ENCODE peak calls at places on chromosomes 11 and 22, in eight cellular contexts. O, X, Z, C, J, I, W and H are unnamed samples.

GRCh38 chr11:96306600-96306932 is 36.4 kb downstream of the MAML2 start:
- DNase-seq in O (no peak), I (no peak), X (no peak), C (no peak), J (peak), W (no peak), Z (no peak), H (no peak)

GRCh38 chr11:24391165-24391564 is 105.7 kb upstream of the LUZP2 start:
- DNase-seq in X (no peak), C (no peak), Z (no peak), J (no peak), O (no peak), W (no peak), I (peak), H (no peak)

GRCh38 chr11:96122601-96123044 is 198.7 kb upstream of the MTMR2 start:
- DNase-seq in X (no peak), J (no peak), O (no peak), C (no peak), Z (peak), W (no peak), I (no peak), H (no peak)

GRCh38 chr11:44760917-44761545 is 34.3 kb downstream of the TSPAN18 start:
- DNase-seq in J (peak), C (no peak), Z (no peak), W (no peak), X (no peak), O (peak), I (peak), H (no peak)

GRCh38 chr11:2590131-2590950 is 109.5 kb downstream of the KCNQ1OT1 start:
- DNase-seq in W (no peak), X (no peak), Z (peak), J (no peak), I (no peak), C (no peak), O (no peak), H (no peak)

GRCh38 chr11:47314992-47315391 is 37.5 kb downstream of the MYBPC3 start:
- DNase-seq in J (no peak), Z (peak), I (no peak), W (no peak), C (no peak), O (no peak), X (no peak), H (no peak)

GRCh38 chr11:69642913-69643632 is 2.1 kb downstream of the CCND1 start:
- DNase-seq in I (peak), X (peak), C (no peak), Z (peak), O (peak), J (peak), W (peak), H (peak)

GRCh38 chr11:119625206-119625988 is 103.6 kb downstream of the NECTIN1 start:
- DNase-seq in O (no peak), C (no peak), Z (no peak), W (no peak), I (no peak), X (no peak), J (no peak), H (peak)

GRCh38 chr11:111334495-111335123 is 36.3 kb downstream of the POU2AF3 start:
- DNase-seq in Z (no peak), J (no peak), I (no peak), W (no peak), O (peak), X (peak), C (no peak), H (no peak)

GRCh38 chr22:23718371-23719165 is 27.8 kb downstream of the RGL4 start:
- DNase-seq in C (no peak), W (no peak), Z (no peak), X (peak), J (no peak), O (no peak), I (no peak), H (no peak)

GRCh38 chr22:34587357-34588356 is 478.3 kb upstream of the ISX start:
- DNase-seq in X (no peak), W (no peak), Z (no peak), O (no peak), C (no peak), I (no peak), J (peak), H (no peak)

GRCh38 chr11:88292156-88292844 is 45.2 kb downstream of the CTSC start:
- DNase-seq in C (no peak), J (peak), X (peak), Z (peak), O (peak), I (no peak), W (no peak), H (peak)

GRCh38 chr11:68444566-68444965 is 16.0 kb upstream of the PPP6R3 start:
- DNase-seq in I (no peak), Z (peak), X (no peak), O (no peak), J (no peak), C (no peak), W (no peak), H (no peak)

GRCh38 chr11:88886796-88887195 is 179.0 kb downstream of the GRM5 start:
- DNase-seq in W (peak), I (no peak), X (peak), C (no peak), O (no peak), J (peak), Z (peak), H (no peak)

GRCh38 chr11:73565804-73566203 is 32.1 kb downstream of the FAM168A start:
- DNase-seq in J (no peak), W (no peak), Z (no peak), I (no peak), O (no peak), X (no peak), C (no peak), H (no peak)

GRCh38 chr11:62324738-62325556 is 12.3 kb upstream of the ASRGL1 start:
- DNase-seq in C (no peak), X (peak), J (peak), O (no peak), W (peak), Z (no peak), I (peak), H (no peak)

GRCh38 chr11:2211113-2211971 is 39.7 kb upstream of the TH start:
- DNase-seq in W (no peak), Z (peak), J (no peak), O (peak), I (no peak), X (peak), C (no peak), H (peak)

GRCh38 chr22:23856721-23857605 is 712 bp upstream of the SLC2A11 start:
- DNase-seq in I (peak), J (peak), O (no peak), W (peak), C (no peak), X (peak), Z (peak), H (peak)

GRCh38 chr22:43867839-43868652 is 5.7 kb upstream of the SULT4A1 start:
- DNase-seq in W (peak), I (peak), C (no peak), J (peak), Z (peak), X (peak), O (peak), H (peak)

GRCh38 chr11:19890308-19890707 is 177.7 kb downstream of the NAV2 start:
- DNase-seq in Z (peak), C (no peak), W (no peak), O (no peak), I (peak), X (no peak), J (no peak), H (no peak)

DNA sequence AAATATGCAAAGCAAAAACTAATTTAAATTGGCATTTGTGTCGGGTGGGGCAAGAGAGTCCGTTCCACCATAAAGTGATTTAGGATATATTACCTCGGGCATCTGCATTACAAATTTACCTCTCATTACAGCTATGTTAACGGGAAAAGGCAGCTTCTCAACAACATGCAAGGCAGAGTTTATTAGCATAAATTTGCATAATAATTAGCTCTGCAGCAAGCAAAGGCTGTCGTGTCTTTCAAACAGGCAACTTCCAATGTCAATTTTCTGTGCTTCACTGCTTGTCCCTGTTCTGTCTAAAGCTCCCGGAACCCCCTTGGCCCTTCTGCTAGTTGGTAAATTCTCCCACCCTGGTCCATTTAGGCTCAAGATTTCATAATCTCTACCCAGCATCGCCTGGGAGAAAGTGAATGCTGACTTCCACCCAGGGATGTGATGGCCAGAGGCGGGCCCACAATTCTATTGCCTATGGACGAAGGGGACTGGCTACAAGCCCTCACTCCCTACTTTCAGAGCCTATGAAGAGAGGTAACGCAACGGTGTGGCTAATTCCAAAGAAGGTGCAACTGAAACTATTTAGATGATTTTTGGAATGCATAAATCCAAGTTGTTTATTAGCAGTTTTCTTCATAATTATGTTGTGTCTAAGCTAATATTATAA is 462.1 kb downstream of the OPCML start:
- DNase-seq in I (no peak), Z (no peak), C (no peak), J (no peak), W (no peak), X (no peak), O (no peak), H (no peak)
- H3K4me3 ChIP-seq in I (no peak), Z (no peak), C (no peak), J (no peak), W (no peak), X (no peak), O (no peak), H (no peak)

GRCh38 chr11:116536416-116536815 is 236.4 kb downstream of the BUD13 start:
- DNase-seq in Z (peak), O (peak), W (no peak), C (no peak), J (no peak), I (no peak), X (no peak), H (no peak)

GRCh38 chr11:116535954-116536353 is 236.8 kb downstream of the BUD13 start:
- DNase-seq in C (no peak), J (no peak), Z (no peak), O (peak), X (no peak), I (no peak), W (no peak), H (no peak)

GRCh38 chr11:116535120-116535519 is 237.7 kb downstream of the BUD13 start:
- DNase-seq in I (no peak), O (peak), J (no peak), W (no peak), C (no peak), X (no peak), Z (peak), H (no peak)

GRCh38 chr11:116533186-116533825 is 239.5 kb downstream of the BUD13 start:
- DNase-seq in I (no peak), W (no peak), Z (peak), O (peak), X (no peak), J (no peak), C (no peak), H (no peak)

GRCh38 chr11:116534270-116534975 is 238.4 kb downstream of the BUD13 start:
- DNase-seq in J (no peak), O (peak), C (no peak), X (no peak), W (no peak), I (no peak), Z (peak), H (no peak)
- H3K27ac ChIP-seq in J (no peak), O (no peak), C (no peak), X (no peak), W (no peak), I (no peak), Z (no peak), H (no peak)

DNA sequence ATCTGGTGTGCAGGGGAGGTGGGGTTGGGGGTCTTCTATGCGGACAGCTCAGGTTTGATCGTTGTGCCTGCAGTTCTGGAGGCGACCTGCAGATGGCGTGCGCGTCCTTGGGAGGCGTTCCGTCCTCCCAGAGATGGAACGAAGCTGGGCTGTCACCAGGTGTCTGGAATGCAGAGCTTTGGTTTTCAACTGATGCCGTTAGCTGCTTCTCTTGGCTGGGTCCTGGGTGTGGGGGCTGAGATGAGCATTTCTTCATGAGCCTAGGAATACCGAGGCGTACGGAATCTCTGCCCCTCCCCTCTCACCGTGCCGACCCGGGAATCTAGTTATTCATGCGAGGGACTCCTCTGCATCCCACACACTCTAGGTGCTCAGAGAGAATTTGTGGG is 98.6 kb downstream of the CEP164 start:
- DNase-seq in C (no peak), W (peak), I (peak), O (peak), X (peak), J (peak), Z (peak), H (peak)
- H3K4me3 ChIP-seq in C (no peak), W (no peak), I (peak), O (no peak), X (no peak), J (no peak), Z (no peak), H (no peak)

GRCh38 chr11:120775986-120776682 is 247.8 kb upstream of the TBCEL start:
- DNase-seq in Z (no peak), W (no peak), C (no peak), X (no peak), I (no peak), O (no peak), J (no peak), H (no peak)

GRCh38 chr11:120774591-120775386 is 249.1 kb upstream of the TBCEL start:
- DNase-seq in W (no peak), X (no peak), I (no peak), J (no peak), O (no peak), Z (no peak), C (no peak), H (no peak)

GRCh38 chr11:120776683-120777010 is 247.3 kb upstream of the TBCEL start:
- DNase-seq in O (no peak), X (no peak), Z (no peak), C (no peak), I (no peak), J (no peak), W (no peak), H (no peak)

GRCh38 chr11:120773501-120774031 is 250.3 kb upstream of the TBCEL start:
- DNase-seq in O (no peak), Z (no peak), J (no peak), I (peak), C (no peak), X (peak), W (peak), H (no peak)

GRCh38 chr11:120771551-120772060 is 252.3 kb upstream of the TBCEL start:
- DNase-seq in Z (no peak), W (no peak), J (no peak), I (no peak), X (no peak), C (no peak), O (no peak), H (no peak)
- H3K27ac ChIP-seq in Z (no peak), W (no peak), J (no peak), I (no peak), X (no peak), C (no peak), O (no peak), H (no peak)

GRCh38 chr22:40276877-40277823 is 69.2 kb upstream of the ADSL start:
- DNase-seq in W (no peak), J (no peak), I (peak), O (no peak), X (no peak), C (no peak), Z (peak), H (no peak)
- H3K4me3 ChIP-seq in W (no peak), J (no peak), I (peak), O (peak), X (peak), C (peak), Z (peak), H (peak)

GRCh38 chr11:76753950-76754349 is 29.2 kb upstream of the TSKU start:
- DNase-seq in X (no peak), W (no peak), Z (no peak), J (no peak), I (no peak), O (no peak), C (no peak), H (no peak)
- H3K27ac ChIP-seq in X (no peak), W (no peak), Z (no peak), J (no peak), I (no peak), O (no peak), C (no peak), H (no peak)

GRCh38 chr22:27424319-27424718 is 377.2 kb downstream of the MN1 start:
- DNase-seq in Z (no peak), C (no peak), W (no peak), I (peak), J (no peak), O (no peak), X (no peak), H (no peak)

GRCh38 chr22:27420186-27420816 is 381.3 kb downstream of the MN1 start:
- DNase-seq in X (no peak), Z (no peak), O (no peak), J (no peak), C (no peak), W (no peak), I (no peak), H (peak)

GRCh38 chr22:27420817-27421361 is 380.7 kb downstream of the MN1 start:
- DNase-seq in X (peak), O (peak), J (no peak), C (no peak), W (no peak), I (no peak), Z (peak), H (peak)

GRCh38 chr22:27419473-27419872 is 382.1 kb downstream of the MN1 start:
- DNase-seq in Z (no peak), C (no peak), X (no peak), I (no peak), O (no peak), J (no peak), W (no peak), H (no peak)

GRCh38 chr22:27422442-27422841 is 379.1 kb downstream of the MN1 start:
- DNase-seq in X (no peak), J (no peak), C (no peak), W (no peak), O (no peak), I (no peak), Z (no peak), H (no peak)
- H3K4me3 ChIP-seq in X (no peak), J (no peak), C (no peak), W (no peak), O (no peak), I (no peak), Z (no peak), H (no peak)

GRCh38 chr11:121672630-121673487 is 220.1 kb upstream of the SORL1-AS1 start:
- DNase-seq in J (peak), O (no peak), Z (no peak), I (no peak), W (no peak), C (no peak), X (no peak), H (no peak)
- H3K27ac ChIP-seq in J (no peak), O (peak), Z (no peak), I (no peak), W (no peak), C (peak), X (no peak), H (no peak)

GRCh38 chr22:19723165-19723989 is at the start of gene GP1BB:
- DNase-seq in J (peak), X (peak), W (no peak), I (peak), Z (peak), C (no peak), O (peak), H (peak)
- H3K4me3 ChIP-seq in J (peak), X (peak), W (no peak), I (no peak), Z (no peak), C (peak), O (peak), H (no peak)